ENCODE peak calls at places on chromosomes 6 and 20, in seven cellular contexts. J is stimulated activated CD4-positive, alpha-beta T cell treated with anti-CD3 and anti-CD28 coated beads, Interleukin-4, amount 100 ng/mL, for 24 hours; A is caudate nucleus; D is NCI-H226; Y is astrocyte of the cerebellum; C is H1; Z is iPS DF 6.9. O is an unnamed sample.
A peak's percentile ranks its signal among the peaks of the same experiment; 100 is the strongest.

GRCh38 chr6:69155467-69155866 is 520.4 kb downstream of the ADGRB3 start:
- DNase-seq in J (no peak), A (no peak), D (no peak), Y (no peak), C (no peak), Z (no peak), O (no peak)

GRCh38 chr20:47493175-47493953 is 8.3 kb upstream of the NCOA3 start:
- DNase-seq in J (peak; percentile 62), A (no peak), D (peak; percentile 61), Y (peak; percentile 67), C (no peak), Z (no peak), O (no peak)

GRCh38 chr6:166775180-166775922 is 148.3 kb upstream of the RPS6KA2 start:
- DNase-seq in J (peak; percentile 67), A (peak; percentile 14), D (peak; percentile 29), Y (peak; percentile 69), C (no peak), Z (peak; percentile 74), O (no peak)

GRCh38 chr20:53900380-53900999 is 169.9 kb downstream of the BCAS1 start:
- DNase-seq in J (no peak), A (no peak), D (peak; percentile 92), Y (no peak), C (no peak), Z (no peak), O (no peak)

GRCh38 chr6:18528084-18528743 is 141.1 kb downstream of the RNF144B start:
- DNase-seq in J (no peak), A (no peak), D (no peak), Y (no peak), C (no peak), Z (no peak), O (no peak)

GRCh38 chr6:100134703-100135102 is 140.7 kb upstream of the MCHR2 start:
- DNase-seq in J (no peak), A (no peak), D (peak; percentile 50), Y (no peak), C (no peak), Z (no peak), O (no peak)

GRCh38 chr6:36242161-36242560 is 27.7 kb upstream of the PNPLA1 start:
- DNase-seq in J (no peak), A (no peak), D (no peak), Y (no peak), C (no peak), Z (no peak), O (no peak)

GRCh38 chr6:27188885-27189418 is 58.5 kb upstream of the PRSS16 start:
- DNase-seq in J (peak; percentile 61), A (no peak), D (peak; percentile 62), Y (peak; percentile 69), C (no peak), Z (no peak), O (no peak)

GRCh38 chr6:111952821-111953535 is 79.7 kb upstream of the FYN start:
- DNase-seq in J (no peak), A (no peak), D (peak; percentile 88), Y (no peak), C (no peak), Z (no peak), O (no peak)

GRCh38 chr6:12479885-12480284 is 189.7 kb downstream of the EDN1 start:
- DNase-seq in J (no peak), A (no peak), D (no peak), Y (no peak), C (no peak), Z (no peak), O (no peak)

GRCh38 chr6:26104457-26105108 is 17.4 kb downstream of the HFE start:
- DNase-seq in J (no peak), A (no peak), D (no peak), Y (no peak), C (no peak), Z (no peak), O (no peak)

GRCh38 chr6:1379026-1379809 is 10.2 kb upstream of the FOXF2 start:
- DNase-seq in J (no peak), A (no peak), D (no peak), Y (no peak), C (no peak), Z (no peak), O (no peak)

GRCh38 chr20:14116037-14116436 is 120.7 kb downstream of the MACROD2 start:
- DNase-seq in J (no peak), A (no peak), D (no peak), Y (no peak), C (no peak), Z (no peak), O (no peak)

GRCh38 chr6:14634072-14634471 is 516.5 kb downstream of the CD83 start:
- DNase-seq in J (peak; percentile 7), A (no peak), D (no peak), Y (no peak), C (no peak), Z (no peak), O (no peak)

GRCh38 chr6:3663811-3664210 is 87.7 kb downstream of the PXDC1 start:
- DNase-seq in J (no peak), A (no peak), D (no peak), Y (no peak), C (no peak), Z (no peak), O (no peak)

GRCh38 chr6:158131926-158132325 is 36.1 kb downstream of the SERAC1 start:
- DNase-seq in J (peak; percentile 12), A (no peak), D (peak; percentile 8), Y (no peak), C (no peak), Z (no peak), O (no peak)

GRCh38 chr6:134816780-134817179 is 133.1 kb downstream of the ALDH8A1 start:
- DNase-seq in J (no peak), A (no peak), D (no peak), Y (no peak), C (no peak), Z (no peak), O (no peak)

GRCh38 chr20:3109350-3110302 is 25.1 kb upstream of the AVP start:
- DNase-seq in J (no peak), A (peak; percentile 53), D (no peak), Y (no peak), C (no peak), Z (no peak), O (no peak)

GRCh38 chr20:8361008-8361652 is 229.1 kb downstream of the PLCB1 start:
- DNase-seq in J (peak; percentile 6), A (no peak), D (peak; percentile 62), Y (no peak), C (no peak), Z (no peak), O (no peak)

GRCh38 chr6:2956930-2957329 is 14.4 kb downstream of the SERPINB6 start:
- DNase-seq in J (no peak), A (no peak), D (no peak), Y (no peak), C (no peak), Z (no peak), O (no peak)

GRCh38 chr20:2851086-2851485 is 10.5 kb downstream of the VPS16 start:
- DNase-seq in J (no peak), A (no peak), D (no peak), Y (no peak), C (no peak), Z (no peak), O (no peak)

GRCh38 chr20:53216856-53217576 is 244.9 kb downstream of the TSHZ2 start:
- DNase-seq in J (peak; percentile 88), A (no peak), D (no peak), Y (no peak), C (peak; percentile 68), Z (peak; percentile 67), O (peak; percentile 38)

GRCh38 chr6:142855877-142856606 is 88.9 kb downstream of the HIVEP2 start:
- DNase-seq in J (peak; percentile 42), A (no peak), D (no peak), Y (no peak), C (no peak), Z (no peak), O (no peak)

GRCh38 chr6:21022343-21023107 is 488.3 kb downstream of the CDKAL1 start:
- DNase-seq in J (no peak), A (no peak), D (peak; percentile 57), Y (peak; percentile 90), C (no peak), Z (peak; percentile 5), O (no peak)

GRCh38 chr6:46350714-46351113 is 140.5 kb downstream of the RCAN2 start:
- DNase-seq in J (no peak), A (no peak), D (no peak), Y (no peak), C (no peak), Z (no peak), O (no peak)

GRCh38 chr20:1820137-1821074 is 74.8 kb upstream of the SIRPA start:
- DNase-seq in J (no peak), A (no peak), D (no peak), Y (peak; percentile 20), C (no peak), Z (no peak), O (no peak)

GRCh38 chr20:51022803-51023616 is at the start of gene KCNG1:
- DNase-seq in J (peak; percentile 54), A (peak; percentile 36), D (peak; percentile 43), Y (no peak), C (peak; percentile 56), Z (no peak), O (no peak)

GRCh38 chr6:129140571-129140970 is 257.6 kb downstream of the LAMA2 start:
- DNase-seq in J (no peak), A (no peak), D (no peak), Y (no peak), C (no peak), Z (no peak), O (no peak)

GRCh38 chr20:32763202-32763999 is 1.2 kb downstream of the DNMT3B start:
- DNase-seq in J (no peak), A (no peak), D (no peak), Y (no peak), C (no peak), Z (no peak), O (no peak)

GRCh38 chr20:45835230-45836224 is 1.9 kb downstream of the SNX21 start:
- DNase-seq in J (no peak), A (no peak), D (no peak), Y (no peak), C (no peak), Z (no peak), O (no peak)

GRCh38 chr6:146543211-146543939 is at the start of gene RAB32:
- DNase-seq in J (no peak), A (peak; percentile 73), D (peak; percentile 96), Y (peak; percentile 83), C (peak; percentile 73), Z (no peak), O (no peak)

GRCh38 chr6:16286151-16286522 is 47.8 kb downstream of the GMPR start:
- DNase-seq in J (peak; percentile 29), A (peak; percentile 47), D (no peak), Y (no peak), C (peak; percentile 43), Z (peak; percentile 79), O (peak; percentile 54)

GRCh38 chr20:31747640-31748039 is 8.6 kb downstream of the TPX2 start:
- DNase-seq in J (no peak), A (no peak), D (no peak), Y (no peak), C (no peak), Z (no peak), O (no peak)

GRCh38 chr6:108689279-108690161 is 128.8 kb downstream of the FOXO3 start:
- DNase-seq in J (no peak), A (peak; percentile 30), D (peak; percentile 99), Y (no peak), C (no peak), Z (no peak), O (no peak)

GRCh38 chr20:23939641-23940040 is 48.9 kb downstream of the GGTLC1 start:
- DNase-seq in J (no peak), A (no peak), D (no peak), Y (no peak), C (no peak), Z (no peak), O (no peak)

GRCh38 chr6:104414723-104415122 is 445.0 kb downstream of the HACE1 start:
- DNase-seq in J (no peak), A (no peak), D (no peak), Y (no peak), C (no peak), Z (no peak), O (no peak)

GRCh38 chr6:169863149-169863525 is 111.7 kb downstream of the ERMARD start:
- DNase-seq in J (no peak), A (no peak), D (no peak), Y (no peak), C (no peak), Z (no peak), O (no peak)

GRCh38 chr6:19824058-19824807 is 12.9 kb upstream of the ID4 start:
- DNase-seq in J (no peak), A (no peak), D (no peak), Y (no peak), C (no peak), Z (no peak), O (no peak)